ENCODE peak calls at places on chromosomes 2 and 18, in six cellular contexts. One of them, this sample, is unnamed.

GRCh38 chr2:232528746-232529445 is 2.9 kb downstream of the CHRND start:
- DNase-seq in lower lobe of right lung: peak
- DNase-seq in pancreas: no peak
- DNase-seq in spleen: peak
- DNase-seq in WTC11: no peak
- DNase-seq in foreskin keratinocyte: no peak
- DNase-seq in this sample: peak

GRCh38 chr2:182845794-182846417 is 20.5 kb downstream of the FRZB start:
- DNase-seq in lower lobe of right lung: no peak
- DNase-seq in pancreas: no peak
- DNase-seq in spleen: no peak
- DNase-seq in WTC11: no peak
- DNase-seq in foreskin keratinocyte: no peak
- DNase-seq in this sample: no peak

GRCh38 chr18:45464619-45465018 is 150.7 kb upstream of the SLC14A2 start:
- DNase-seq in lower lobe of right lung: no peak
- DNase-seq in pancreas: peak
- DNase-seq in spleen: no peak
- DNase-seq in WTC11: no peak
- DNase-seq in foreskin keratinocyte: no peak
- DNase-seq in this sample: no peak

GRCh38 chr2:209946539-209946938 is 55.9 kb upstream of the RPE start:
- DNase-seq in lower lobe of right lung: no peak
- DNase-seq in pancreas: no peak
- DNase-seq in spleen: no peak
- DNase-seq in WTC11: no peak
- DNase-seq in foreskin keratinocyte: peak
- DNase-seq in this sample: no peak

GRCh38 chr2:19611491-19612332 is 253.3 kb upstream of the OSR1 start:
- DNase-seq in lower lobe of right lung: no peak
- DNase-seq in pancreas: no peak
- DNase-seq in spleen: no peak
- DNase-seq in WTC11: no peak
- DNase-seq in foreskin keratinocyte: peak
- DNase-seq in this sample: no peak

GRCh38 chr2:41488854-41489253 is 559.0 kb upstream of the PKDCC start:
- DNase-seq in lower lobe of right lung: no peak
- DNase-seq in pancreas: no peak
- DNase-seq in spleen: no peak
- DNase-seq in WTC11: no peak
- DNase-seq in foreskin keratinocyte: no peak
- DNase-seq in this sample: no peak

GRCh38 chr18:21090680-21091079 is 20.9 kb downstream of the ROCK1 start:
- DNase-seq in lower lobe of right lung: no peak
- DNase-seq in pancreas: no peak
- DNase-seq in spleen: no peak
- DNase-seq in WTC11: no peak
- DNase-seq in foreskin keratinocyte: no peak
- DNase-seq in this sample: no peak

GRCh38 chr18:13800505-13801259 is 23.3 kb upstream of the MC5R start:
- DNase-seq in lower lobe of right lung: peak
- DNase-seq in pancreas: peak
- DNase-seq in spleen: peak
- DNase-seq in WTC11: peak
- DNase-seq in foreskin keratinocyte: peak
- DNase-seq in this sample: no peak

GRCh38 chr18:22465859-22466602 is 48.3 kb upstream of the CTAGE1 start:
- DNase-seq in lower lobe of right lung: no peak
- DNase-seq in pancreas: no peak
- DNase-seq in spleen: no peak
- DNase-seq in WTC11: no peak
- DNase-seq in foreskin keratinocyte: peak
- DNase-seq in this sample: no peak

GRCh38 chr18:57209697-57210096 is 62.8 kb downstream of the BOD1L2 start:
- DNase-seq in lower lobe of right lung: no peak
- DNase-seq in pancreas: no peak
- DNase-seq in spleen: no peak
- DNase-seq in WTC11: no peak
- DNase-seq in foreskin keratinocyte: no peak
- DNase-seq in this sample: no peak

GRCh38 chr18:69996951-69997798 is 49.5 kb upstream of the CD226 start:
- DNase-seq in lower lobe of right lung: no peak
- DNase-seq in pancreas: no peak
- DNase-seq in spleen: no peak
- DNase-seq in WTC11: no peak
- DNase-seq in foreskin keratinocyte: no peak
- DNase-seq in this sample: no peak

DNA sequence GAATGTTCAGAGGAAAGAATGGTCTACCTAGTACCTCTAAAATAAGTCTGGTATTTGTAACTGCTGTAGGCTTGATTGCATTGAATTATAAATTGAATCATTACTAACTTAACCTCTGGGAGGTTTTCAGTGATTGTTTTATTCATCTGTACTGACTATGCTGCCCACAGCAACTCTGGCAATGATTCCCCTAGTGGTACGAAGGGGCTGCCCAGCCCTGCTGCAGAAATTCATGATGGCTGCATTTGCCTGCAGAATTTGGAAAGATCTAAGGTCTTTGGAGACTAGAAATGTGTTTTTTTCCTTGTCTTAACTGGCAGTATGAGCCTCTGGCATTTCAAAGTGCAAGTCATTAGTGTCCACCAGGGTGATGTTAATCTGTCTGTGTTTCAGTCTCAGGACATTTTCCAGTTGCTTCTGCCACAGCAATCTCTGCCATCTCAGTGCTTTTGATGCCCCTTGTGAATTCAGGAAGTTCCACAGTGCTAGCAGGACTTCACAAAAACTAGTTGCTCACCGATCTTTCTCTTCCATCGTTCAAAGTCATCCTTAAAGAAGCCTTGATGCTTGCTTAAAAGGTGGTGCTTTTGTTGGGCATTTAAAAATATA is 13.5 kb upstream of the LRPPRC start:
- DNase-seq in lower lobe of right lung: no peak
- DNase-seq in pancreas: no peak
- DNase-seq in spleen: no peak
- DNase-seq in WTC11: no peak
- DNase-seq in foreskin keratinocyte: no peak
- DNase-seq in this sample: no peak
- TF ChIP-seq CTCF in lower lobe of right lung: no peak
- TF ChIP-seq CTCF in pancreas: no peak
- TF ChIP-seq CTCF in spleen: peak
- TF ChIP-seq CTCF in WTC11: no peak
- TF ChIP-seq CTCF in foreskin keratinocyte: no peak
- TF ChIP-seq CTCF in this sample: no peak

DNA sequence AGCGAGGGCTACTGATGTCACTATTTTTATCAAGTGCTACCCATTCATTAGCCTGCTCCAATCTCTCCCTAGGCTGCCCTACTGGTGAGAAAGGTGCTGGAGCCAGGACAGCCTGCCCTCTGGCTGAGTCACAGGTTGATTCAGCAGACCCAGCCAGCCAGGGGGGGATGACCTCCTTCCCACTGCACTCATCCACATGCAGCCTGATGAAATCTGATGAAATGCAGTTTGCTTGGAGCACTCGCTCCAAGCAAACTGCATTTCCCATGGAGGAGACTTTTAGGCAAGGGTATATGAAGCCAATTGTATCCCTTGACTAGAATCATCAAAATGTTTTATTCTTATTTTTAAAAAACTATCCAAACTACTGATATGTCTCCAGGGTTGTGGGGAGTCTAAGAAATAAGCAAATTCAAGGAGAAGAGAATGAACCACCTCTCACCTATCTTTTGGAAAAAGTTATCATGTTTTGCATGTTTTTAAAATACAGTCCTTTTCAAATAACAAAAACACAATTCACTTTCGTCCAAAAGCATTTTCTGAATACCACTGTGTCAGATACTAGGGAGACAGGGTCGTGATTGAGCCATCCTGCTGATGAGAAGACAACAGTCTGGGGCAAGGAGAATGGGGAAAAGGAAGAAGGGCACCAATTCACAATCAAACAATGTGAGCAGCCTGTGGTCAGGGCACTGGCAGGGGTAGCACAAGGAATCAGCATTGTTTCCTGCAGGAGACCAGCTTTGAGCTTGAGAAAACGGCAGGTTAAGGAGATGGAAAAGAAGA is 128.3 kb downstream of the AFF3 start:
- DNase-seq in lower lobe of right lung: no peak
- DNase-seq in pancreas: no peak
- DNase-seq in spleen: no peak
- DNase-seq in WTC11: peak
- DNase-seq in foreskin keratinocyte: peak
- DNase-seq in this sample: no peak
- TF ChIP-seq CTCF in lower lobe of right lung: no peak
- TF ChIP-seq CTCF in pancreas: no peak
- TF ChIP-seq CTCF in spleen: no peak
- TF ChIP-seq CTCF in WTC11: no peak
- TF ChIP-seq CTCF in foreskin keratinocyte: no peak
- TF ChIP-seq CTCF in this sample: peak

DNA sequence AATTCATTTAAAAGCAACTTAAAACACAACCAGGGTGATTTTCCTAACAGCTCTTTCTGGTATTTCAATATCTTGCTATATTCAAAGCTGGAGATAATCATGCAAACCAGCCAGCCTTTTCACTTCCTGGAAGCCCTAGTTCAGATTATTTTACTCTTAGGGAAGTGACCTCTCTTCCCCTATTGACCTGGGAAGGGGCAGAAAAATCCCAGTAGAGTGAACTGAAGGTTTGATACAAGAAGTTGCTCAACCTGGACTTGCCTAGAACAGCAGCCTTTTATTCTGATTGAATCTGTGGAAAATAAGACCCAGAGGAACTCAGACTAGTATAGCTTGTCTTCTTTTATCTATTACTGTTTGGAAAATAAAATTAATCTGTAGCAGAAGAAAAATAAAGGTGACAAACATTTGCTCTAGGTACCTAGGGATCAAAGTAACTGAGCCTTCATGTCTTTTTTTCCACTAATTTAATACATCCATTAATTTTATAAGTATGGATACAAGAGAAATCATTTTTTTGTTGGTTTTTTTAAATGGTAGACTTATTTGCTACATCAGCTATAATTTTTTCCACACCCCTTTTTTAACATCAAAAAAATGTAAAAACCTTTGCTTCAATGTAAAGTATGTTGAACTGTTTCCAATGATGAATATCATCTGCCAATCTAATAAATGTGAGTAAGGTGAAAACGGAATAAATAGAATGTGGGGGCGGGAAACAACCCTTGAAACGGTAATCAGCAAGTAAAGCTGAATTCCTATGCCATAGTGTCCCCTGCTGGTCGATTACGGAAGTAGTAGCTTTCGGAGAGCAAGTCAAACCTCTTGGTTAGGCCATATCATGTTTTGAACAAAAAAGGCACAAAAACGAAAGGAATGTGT is 629.9 kb downstream of the NRXN1 start:
- DNase-seq in lower lobe of right lung: no peak
- DNase-seq in pancreas: peak
- DNase-seq in spleen: no peak
- DNase-seq in WTC11: peak
- DNase-seq in foreskin keratinocyte: peak
- DNase-seq in this sample: no peak
- TF ChIP-seq CTCF in lower lobe of right lung: peak
- TF ChIP-seq CTCF in pancreas: peak
- TF ChIP-seq CTCF in spleen: peak
- TF ChIP-seq CTCF in WTC11: peak
- TF ChIP-seq CTCF in foreskin keratinocyte: peak
- TF ChIP-seq CTCF in this sample: peak

GRCh38 chr2:7913956-7914355 is 767.9 kb upstream of the ID2 start:
- DNase-seq in lower lobe of right lung: no peak
- DNase-seq in pancreas: no peak
- DNase-seq in spleen: no peak
- DNase-seq in WTC11: no peak
- DNase-seq in foreskin keratinocyte: no peak
- DNase-seq in this sample: no peak

GRCh38 chr2:7915302-7916200 is 766.3 kb upstream of the ID2 start:
- DNase-seq in lower lobe of right lung: no peak
- DNase-seq in pancreas: no peak
- DNase-seq in spleen: no peak
- DNase-seq in WTC11: no peak
- DNase-seq in foreskin keratinocyte: no peak
- DNase-seq in this sample: no peak

GRCh38 chr2:7911196-7911595 is 770.7 kb upstream of the ID2 start:
- DNase-seq in lower lobe of right lung: no peak
- DNase-seq in pancreas: no peak
- DNase-seq in spleen: no peak
- DNase-seq in WTC11: no peak
- DNase-seq in foreskin keratinocyte: no peak
- DNase-seq in this sample: no peak

GRCh38 chr2:7907041-7907440 is 774.8 kb upstream of the ID2 start:
- DNase-seq in lower lobe of right lung: no peak
- DNase-seq in pancreas: no peak
- DNase-seq in spleen: no peak
- DNase-seq in WTC11: no peak
- DNase-seq in foreskin keratinocyte: no peak
- DNase-seq in this sample: no peak

GRCh38 chr2:7910752-7911151 is 771.1 kb upstream of the ID2 start:
- DNase-seq in lower lobe of right lung: no peak
- DNase-seq in pancreas: no peak
- DNase-seq in spleen: no peak
- DNase-seq in WTC11: no peak
- DNase-seq in foreskin keratinocyte: no peak
- DNase-seq in this sample: no peak
- TF ChIP-seq CTCF in lower lobe of right lung: no peak
- TF ChIP-seq CTCF in pancreas: no peak
- TF ChIP-seq CTCF in spleen: no peak
- TF ChIP-seq CTCF in WTC11: no peak
- TF ChIP-seq CTCF in foreskin keratinocyte: no peak
- TF ChIP-seq CTCF in this sample: no peak

GRCh38 chr2:68812256-68812655 is 58.9 kb downstream of the BMP10 start:
- DNase-seq in lower lobe of right lung: no peak
- DNase-seq in pancreas: no peak
- DNase-seq in spleen: no peak
- DNase-seq in WTC11: no peak
- DNase-seq in foreskin keratinocyte: no peak
- DNase-seq in this sample: no peak
- TF ChIP-seq CTCF in lower lobe of right lung: no peak
- TF ChIP-seq CTCF in pancreas: no peak
- TF ChIP-seq CTCF in spleen: no peak
- TF ChIP-seq CTCF in WTC11: no peak
- TF ChIP-seq CTCF in foreskin keratinocyte: peak
- TF ChIP-seq CTCF in this sample: peak

DNA sequence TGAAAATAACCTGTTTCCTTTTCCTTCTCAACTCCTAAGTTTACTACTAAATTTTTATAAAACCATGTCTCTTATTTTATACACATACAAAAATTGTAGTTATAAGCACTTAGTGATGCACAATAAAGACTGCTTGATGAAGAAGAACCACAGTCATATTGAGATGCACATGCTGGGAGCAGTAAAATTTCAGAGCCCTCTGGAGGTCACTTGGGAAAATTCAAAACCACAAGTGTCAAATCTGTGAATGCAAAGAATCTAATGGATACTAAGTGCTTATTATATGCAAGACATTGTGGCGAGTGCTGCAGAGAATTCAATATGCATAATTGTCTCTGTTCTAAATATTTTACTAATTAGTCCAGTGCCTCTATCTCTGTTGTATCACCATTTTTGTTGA is 180.5 kb downstream of the VWC2L start:
- DNase-seq in lower lobe of right lung: no peak
- DNase-seq in pancreas: no peak
- DNase-seq in spleen: no peak
- DNase-seq in WTC11: no peak
- DNase-seq in foreskin keratinocyte: no peak
- DNase-seq in this sample: no peak
- TF ChIP-seq CTCF in lower lobe of right lung: no peak
- TF ChIP-seq CTCF in pancreas: no peak
- TF ChIP-seq CTCF in spleen: no peak
- TF ChIP-seq CTCF in WTC11: no peak
- TF ChIP-seq CTCF in foreskin keratinocyte: peak
- TF ChIP-seq CTCF in this sample: peak